ENCODE peak calls at places on chromosome 11, in nine cellular contexts. W, R, N, H, E, P, V, O and Z are unnamed samples.

GRCh38 chr11:95087171-95087570 is 2.5 kb upstream of the ENDOD1 start:
- DNase-seq in P (no peak), H (no peak), N (no peak), V (no peak), O (no peak), W (no peak), R (no peak), E (no peak), Z (no peak)

GRCh38 chr11:112968988-112969714 is 7.9 kb downstream of the NCAM1 start:
- DNase-seq in O (no peak), N (no peak), V (peak; percentile 81), E (no peak), P (no peak), W (no peak), R (no peak), H (no peak), Z (no peak)

GRCh38 chr11:84899134-84899533 is 728.0 kb downstream of the DLG2 start:
- DNase-seq in E (no peak), P (no peak), O (no peak), R (no peak), V (peak; percentile 30), N (no peak), W (no peak), H (no peak), Z (no peak)

GRCh38 chr11:107898270-107898669 is 30.0 kb upstream of the RAB39A start:
- DNase-seq in V (peak; percentile 50), O (no peak), H (no peak), N (peak; percentile 81), W (no peak), R (no peak), E (no peak), P (no peak), Z (peak; percentile 26)

GRCh38 chr11:69977951-69978350 is 100.2 kb upstream of the ANO1 start:
- DNase-seq in W (no peak), P (no peak), O (no peak), E (no peak), V (no peak), R (no peak), H (no peak), N (no peak), Z (no peak)

GRCh38 chr11:83272627-83273026 is 13.5 kb downstream of the CCDC90B start:
- DNase-seq in N (peak; percentile 80), O (no peak), R (no peak), E (no peak), P (no peak), V (peak; percentile 85), H (no peak), W (no peak), Z (no peak)

GRCh38 chr11:119432484-119433368 is 9.8 kb upstream of the THY1 start:
- DNase-seq in E (no peak), P (no peak), R (no peak), O (no peak), W (no peak), H (no peak), N (peak; percentile 68), V (peak; percentile 93), Z (peak; percentile 28)

GRCh38 chr11:128318856-128319474 is 268.4 kb downstream of the ETS1 start:
- DNase-seq in R (peak; percentile 37), E (no peak), W (no peak), O (no peak), V (peak; percentile 49), N (no peak), H (no peak), P (no peak), Z (no peak)

GRCh38 chr11:61429346-61429690 is 457 bp downstream of the CPSF7 start:
- DNase-seq in N (peak; percentile 51), R (peak; percentile 77), H (peak; percentile 69), P (peak; percentile 81), W (peak; percentile 63), V (peak; percentile 46), O (no peak), E (no peak), Z (peak; percentile 88)

GRCh38 chr11:2775083-2775625 is 75.4 kb upstream of the KCNQ1OT1 start:
- DNase-seq in O (peak; percentile 54), H (no peak), R (no peak), V (no peak), P (peak; percentile 27), E (peak; percentile 9), W (no peak), N (no peak), Z (no peak)

GRCh38 chr11:6427516-6427915 is 8.6 kb upstream of the APBB1 start:
- DNase-seq in N (no peak), E (no peak), W (no peak), O (no peak), R (no peak), V (no peak), P (no peak), H (no peak), Z (no peak)

GRCh38 chr11:17771415-17771814 is 36.8 kb downstream of the KCNC1 start:
- DNase-seq in H (no peak), N (no peak), P (no peak), V (no peak), O (no peak), R (no peak), W (no peak), E (no peak), Z (no peak)

GRCh38 chr11:20541503-20541902 is 57.9 kb upstream of the SLC6A5 start:
- DNase-seq in P (no peak), E (no peak), H (no peak), R (no peak), O (no peak), W (no peak), V (no peak), N (no peak), Z (no peak)

GRCh38 chr11:47241740-47242400 is 6.7 kb downstream of the ACP2 start:
- DNase-seq in O (no peak), V (peak; percentile 31), P (no peak), R (no peak), E (no peak), H (no peak), N (peak; percentile 19), W (no peak), Z (no peak)

GRCh38 chr11:124460459-124460858 is 15.0 kb upstream of the OR8B8 start:
- DNase-seq in V (no peak), H (no peak), R (no peak), N (no peak), W (no peak), O (no peak), E (no peak), P (no peak), Z (no peak)

GRCh38 chr11:134098566-134099184 is 29.8 kb downstream of the JAM3 start:
- DNase-seq in O (no peak), N (peak; percentile 53), V (no peak), R (no peak), E (no peak), W (no peak), P (no peak), H (no peak), Z (peak; percentile 41)
- TF ChIP-seq CTCF in O (no peak), N (peak; percentile 66), V (no peak), R (no peak), E (peak; percentile 11), W (no peak), P (no peak), H (peak; percentile 31), Z (peak; percentile 38)

GRCh38 chr11:16558499-16558898 is 179.9 kb upstream of the C11orf58 start:
- DNase-seq in N (no peak), P (no peak), W (no peak), H (no peak), V (no peak), R (no peak), O (no peak), E (no peak), Z (no peak)

GRCh38 chr11:16561150-16561549 is 177.3 kb upstream of the C11orf58 start:
- DNase-seq in V (peak; percentile 5), H (no peak), P (no peak), R (no peak), O (no peak), W (no peak), E (no peak), N (no peak), Z (no peak)

GRCh38 chr11:16555956-16556355 is 182.5 kb upstream of the C11orf58 start:
- DNase-seq in E (no peak), O (no peak), V (no peak), W (no peak), N (no peak), P (no peak), R (no peak), H (no peak), Z (no peak)
- TF ChIP-seq CTCF in E (no peak), O (no peak), V (no peak), W (no peak), N (no peak), P (no peak), R (no peak), H (no peak), Z (no peak)

GRCh38 chr11:15157181-15157580 is 42.5 kb downstream of the INSC start:
- DNase-seq in N (peak; percentile 8), E (no peak), H (no peak), O (no peak), V (peak; percentile 92), W (no peak), P (no peak), R (no peak), Z (no peak)

GRCh38 chr11:15157738-15158137 is 43.0 kb downstream of the INSC start:
- DNase-seq in P (no peak), R (no peak), E (no peak), W (no peak), V (no peak), H (no peak), O (no peak), N (no peak), Z (no peak)

GRCh38 chr11:15158351-15159015 is 43.8 kb downstream of the INSC start:
- DNase-seq in P (no peak), N (peak; percentile 25), W (no peak), V (peak; percentile 58), R (no peak), E (no peak), H (no peak), O (no peak), Z (peak; percentile 18)

GRCh38 chr11:15161746-15162145 is 47.0 kb downstream of the INSC start:
- DNase-seq in E (no peak), V (no peak), H (no peak), P (no peak), R (no peak), W (no peak), N (no peak), O (no peak), Z (no peak)

GRCh38 chr11:15159085-15159484 is 44.4 kb downstream of the INSC start:
- DNase-seq in R (no peak), H (peak; percentile 12), W (no peak), E (no peak), P (no peak), O (no peak), N (peak; percentile 17), V (peak; percentile 11), Z (peak; percentile 22)
- TF ChIP-seq CTCF in R (no peak), H (peak; percentile 46), W (peak; percentile 29), E (no peak), P (no peak), O (peak; percentile 28), N (peak; percentile 49), V (peak; percentile 57), Z (peak; percentile 33)

GRCh38 chr11:76512851-76513653 is 68.2 kb downstream of the EMSY start:
- DNase-seq in O (no peak), V (peak; percentile 37), R (no peak), W (no peak), N (peak; percentile 42), H (no peak), E (no peak), P (no peak), Z (peak; percentile 26)
- TF ChIP-seq CTCF in O (peak; percentile 12), V (peak; percentile 14), R (no peak), W (peak; percentile 23), N (peak; percentile 76), H (no peak), E (peak; percentile 31), P (peak; percentile 12), Z (peak; percentile 60)